ENCODE peak calls at places on chromosomes 6 and 20, in eight cellular contexts. One of them, this sample, is unnamed.

GRCh38 chr20:3785240-3786125 is 1.1 kb downstream of the CENPB start:
- DNase-seq in fibroblast of pulmonary artery: no peak
- DNase-seq in neuronal stem cell: no peak
- DNase-seq in fibroblast of villous mesenchyme: no peak
- DNase-seq in AG10803: peak
- DNase-seq in sigmoid colon: no peak
- DNase-seq in CD8-positive, alpha-beta T cell: no peak
- DNase-seq in psoas muscle: peak
- DNase-seq in this sample: no peak

GRCh38 chr20:63574156-63574828 is at the start of gene HELZ2:
- DNase-seq in fibroblast of pulmonary artery: peak
- DNase-seq in neuronal stem cell: peak
- DNase-seq in fibroblast of villous mesenchyme: peak
- DNase-seq in AG10803: peak
- DNase-seq in sigmoid colon: peak
- DNase-seq in CD8-positive, alpha-beta T cell: peak
- DNase-seq in psoas muscle: peak
- DNase-seq in this sample: no peak

GRCh38 chr20:11522359-11522758 is 395.3 kb upstream of the BTBD3 start:
- DNase-seq in fibroblast of pulmonary artery: no peak
- DNase-seq in neuronal stem cell: no peak
- DNase-seq in fibroblast of villous mesenchyme: no peak
- DNase-seq in AG10803: peak
- DNase-seq in sigmoid colon: no peak
- DNase-seq in CD8-positive, alpha-beta T cell: no peak
- DNase-seq in psoas muscle: no peak
- DNase-seq in this sample: no peak

GRCh38 chr20:49656304-49656703 is 57.4 kb downstream of the B4GALT5 start:
- DNase-seq in fibroblast of pulmonary artery: no peak
- DNase-seq in neuronal stem cell: no peak
- DNase-seq in fibroblast of villous mesenchyme: no peak
- DNase-seq in AG10803: peak
- DNase-seq in sigmoid colon: no peak
- DNase-seq in CD8-positive, alpha-beta T cell: no peak
- DNase-seq in psoas muscle: no peak
- DNase-seq in this sample: no peak

GRCh38 chr6:119717942-119718341 is 368.4 kb upstream of the MAN1A1 start:
- DNase-seq in fibroblast of pulmonary artery: no peak
- DNase-seq in neuronal stem cell: no peak
- DNase-seq in fibroblast of villous mesenchyme: no peak
- DNase-seq in AG10803: no peak
- DNase-seq in sigmoid colon: no peak
- DNase-seq in CD8-positive, alpha-beta T cell: no peak
- DNase-seq in psoas muscle: no peak
- DNase-seq in this sample: no peak

GRCh38 chr6:105021399-105021798 is 64.5 kb downstream of the LIN28B start:
- DNase-seq in fibroblast of pulmonary artery: no peak
- DNase-seq in neuronal stem cell: no peak
- DNase-seq in fibroblast of villous mesenchyme: no peak
- DNase-seq in AG10803: no peak
- DNase-seq in sigmoid colon: no peak
- DNase-seq in CD8-positive, alpha-beta T cell: no peak
- DNase-seq in psoas muscle: no peak
- DNase-seq in this sample: no peak

GRCh38 chr20:41352106-41352505 is 11.5 kb downstream of the LPIN3 start:
- DNase-seq in fibroblast of pulmonary artery: no peak
- DNase-seq in neuronal stem cell: no peak
- DNase-seq in fibroblast of villous mesenchyme: no peak
- DNase-seq in AG10803: no peak
- DNase-seq in sigmoid colon: no peak
- DNase-seq in CD8-positive, alpha-beta T cell: no peak
- DNase-seq in psoas muscle: no peak
- DNase-seq in this sample: no peak

GRCh38 chr6:88105741-88106340 is 58.2 kb downstream of the SPACA1 start:
- DNase-seq in fibroblast of pulmonary artery: no peak
- DNase-seq in neuronal stem cell: no peak
- DNase-seq in fibroblast of villous mesenchyme: no peak
- DNase-seq in AG10803: no peak
- DNase-seq in sigmoid colon: no peak
- DNase-seq in CD8-positive, alpha-beta T cell: no peak
- DNase-seq in psoas muscle: no peak
- DNase-seq in this sample: no peak

GRCh38 chr20:57838670-57839142 is 128.9 kb upstream of the PMEPA1 start:
- DNase-seq in fibroblast of pulmonary artery: no peak
- DNase-seq in neuronal stem cell: no peak
- DNase-seq in fibroblast of villous mesenchyme: no peak
- DNase-seq in AG10803: peak
- DNase-seq in sigmoid colon: no peak
- DNase-seq in CD8-positive, alpha-beta T cell: no peak
- DNase-seq in psoas muscle: no peak
- DNase-seq in this sample: no peak

GRCh38 chr20:17507032-17507431 is 24.1 kb downstream of the BFSP1 start:
- DNase-seq in fibroblast of pulmonary artery: no peak
- DNase-seq in neuronal stem cell: no peak
- DNase-seq in fibroblast of villous mesenchyme: no peak
- DNase-seq in AG10803: no peak
- DNase-seq in sigmoid colon: no peak
- DNase-seq in CD8-positive, alpha-beta T cell: no peak
- DNase-seq in psoas muscle: no peak
- DNase-seq in this sample: no peak

GRCh38 chr20:64246616-64247311 is 8.8 kb upstream of the PCMTD2 start:
- DNase-seq in fibroblast of pulmonary artery: no peak
- DNase-seq in neuronal stem cell: no peak
- DNase-seq in fibroblast of villous mesenchyme: no peak
- DNase-seq in AG10803: no peak
- DNase-seq in sigmoid colon: no peak
- DNase-seq in CD8-positive, alpha-beta T cell: no peak
- DNase-seq in psoas muscle: peak
- DNase-seq in this sample: no peak

GRCh38 chr6:7175463-7175862 is 67.7 kb downstream of the RREB1 start:
- DNase-seq in fibroblast of pulmonary artery: no peak
- DNase-seq in neuronal stem cell: no peak
- DNase-seq in fibroblast of villous mesenchyme: peak
- DNase-seq in AG10803: peak
- DNase-seq in sigmoid colon: no peak
- DNase-seq in CD8-positive, alpha-beta T cell: no peak
- DNase-seq in psoas muscle: no peak
- DNase-seq in this sample: no peak

GRCh38 chr6:54010340-54011276 is 100.6 kb upstream of the MLIP start:
- DNase-seq in fibroblast of pulmonary artery: peak
- DNase-seq in neuronal stem cell: no peak
- DNase-seq in fibroblast of villous mesenchyme: no peak
- DNase-seq in AG10803: peak
- DNase-seq in sigmoid colon: no peak
- DNase-seq in CD8-positive, alpha-beta T cell: no peak
- DNase-seq in psoas muscle: peak
- DNase-seq in this sample: no peak

GRCh38 chr6:36757206-36757605 is 59.6 kb downstream of the RAB44 start:
- DNase-seq in fibroblast of pulmonary artery: no peak
- DNase-seq in neuronal stem cell: no peak
- DNase-seq in fibroblast of villous mesenchyme: no peak
- DNase-seq in AG10803: no peak
- DNase-seq in sigmoid colon: no peak
- DNase-seq in CD8-positive, alpha-beta T cell: no peak
- DNase-seq in psoas muscle: no peak
- DNase-seq in this sample: no peak

GRCh38 chr6:125829433-125829832 is 38.7 kb downstream of the NCOA7 start:
- DNase-seq in fibroblast of pulmonary artery: no peak
- DNase-seq in neuronal stem cell: no peak
- DNase-seq in fibroblast of villous mesenchyme: no peak
- DNase-seq in AG10803: no peak
- DNase-seq in sigmoid colon: no peak
- DNase-seq in CD8-positive, alpha-beta T cell: no peak
- DNase-seq in psoas muscle: no peak
- DNase-seq in this sample: no peak

DNA sequence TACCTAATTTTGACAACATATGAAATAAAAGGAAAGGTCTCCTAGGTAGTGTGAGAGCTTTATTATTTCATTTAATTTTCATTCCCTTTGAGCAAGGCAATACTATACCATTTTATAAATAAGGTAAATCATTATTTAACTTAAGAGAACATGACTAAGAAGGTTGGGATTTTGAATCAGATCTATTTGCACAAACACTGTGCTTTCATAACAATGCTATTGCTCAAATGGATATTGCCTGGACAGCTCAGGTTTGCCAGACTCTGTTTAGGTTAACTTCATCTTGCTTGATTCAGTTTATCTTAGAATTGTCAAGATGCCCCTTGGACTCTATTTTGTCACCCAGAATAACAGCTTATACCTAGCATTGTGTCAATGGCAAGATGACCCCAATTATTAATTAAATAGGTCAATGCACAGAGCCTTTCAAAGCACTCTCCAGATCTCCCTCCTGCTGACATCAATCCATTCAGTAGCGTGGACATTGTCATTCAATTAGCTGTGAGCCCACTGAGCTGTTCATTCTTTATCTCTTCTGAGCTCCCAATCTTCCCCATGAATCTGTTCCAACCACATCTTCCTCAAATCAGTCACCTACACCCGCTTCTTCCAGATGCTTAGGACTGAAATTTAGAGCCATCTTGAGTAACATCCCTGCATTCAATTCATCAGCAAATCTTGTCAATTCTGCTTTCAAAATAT is 42.1 kb upstream of the TMEM30A start:
- DNase-seq in fibroblast of pulmonary artery: peak
- DNase-seq in neuronal stem cell: peak
- DNase-seq in fibroblast of villous mesenchyme: peak
- DNase-seq in AG10803: peak
- DNase-seq in sigmoid colon: no peak
- DNase-seq in CD8-positive, alpha-beta T cell: no peak
- DNase-seq in psoas muscle: no peak
- DNase-seq in this sample: no peak
- H3K4me3 ChIP-seq in fibroblast of pulmonary artery: no peak
- H3K4me3 ChIP-seq in neuronal stem cell: no peak
- H3K4me3 ChIP-seq in fibroblast of villous mesenchyme: no peak
- H3K4me3 ChIP-seq in AG10803: no peak
- H3K4me3 ChIP-seq in sigmoid colon: no peak
- H3K4me3 ChIP-seq in CD8-positive, alpha-beta T cell: no peak
- H3K4me3 ChIP-seq in psoas muscle: no peak
- H3K4me3 ChIP-seq in this sample: no peak

DNA sequence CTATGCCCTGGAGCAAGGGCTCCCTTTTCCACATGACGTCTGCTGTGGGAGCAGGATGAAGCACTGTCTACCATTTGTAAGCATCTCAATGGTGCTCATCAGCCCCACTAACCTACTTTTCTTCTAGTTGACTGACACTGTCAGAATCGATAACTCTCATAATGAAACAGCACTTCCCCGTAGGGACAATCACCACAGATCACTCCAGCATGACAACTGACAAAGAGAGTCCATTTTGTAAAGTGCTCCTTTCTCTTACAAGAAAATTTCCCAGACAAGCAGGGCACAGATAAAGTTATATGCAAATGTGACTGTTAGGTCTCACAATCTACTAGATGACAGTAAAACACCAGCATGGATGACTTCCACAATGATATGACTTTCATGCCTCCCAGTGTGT is 46.4 kb downstream of the HEBP2 start:
- DNase-seq in fibroblast of pulmonary artery: no peak
- DNase-seq in neuronal stem cell: no peak
- DNase-seq in fibroblast of villous mesenchyme: no peak
- DNase-seq in AG10803: no peak
- DNase-seq in sigmoid colon: no peak
- DNase-seq in CD8-positive, alpha-beta T cell: no peak
- DNase-seq in psoas muscle: no peak
- DNase-seq in this sample: no peak
- H3K4me3 ChIP-seq in fibroblast of pulmonary artery: no peak
- H3K4me3 ChIP-seq in neuronal stem cell: no peak
- H3K4me3 ChIP-seq in fibroblast of villous mesenchyme: no peak
- H3K4me3 ChIP-seq in AG10803: no peak
- H3K4me3 ChIP-seq in sigmoid colon: no peak
- H3K4me3 ChIP-seq in CD8-positive, alpha-beta T cell: no peak
- H3K4me3 ChIP-seq in psoas muscle: no peak
- H3K4me3 ChIP-seq in this sample: no peak

GRCh38 chr6:315226-315625 is 22.9 kb downstream of the DUSP22 start:
- DNase-seq in fibroblast of pulmonary artery: no peak
- DNase-seq in neuronal stem cell: no peak
- DNase-seq in fibroblast of villous mesenchyme: no peak
- DNase-seq in AG10803: no peak
- DNase-seq in sigmoid colon: peak
- DNase-seq in CD8-positive, alpha-beta T cell: no peak
- DNase-seq in psoas muscle: no peak
- DNase-seq in this sample: no peak
- H3K4me3 ChIP-seq in fibroblast of pulmonary artery: no peak
- H3K4me3 ChIP-seq in neuronal stem cell: no peak
- H3K4me3 ChIP-seq in fibroblast of villous mesenchyme: no peak
- H3K4me3 ChIP-seq in AG10803: no peak
- H3K4me3 ChIP-seq in sigmoid colon: no peak
- H3K4me3 ChIP-seq in CD8-positive, alpha-beta T cell: no peak
- H3K4me3 ChIP-seq in psoas muscle: no peak
- H3K4me3 ChIP-seq in this sample: no peak

GRCh38 chr6:35317483-35318199 is 20.0 kb downstream of the DEF6 start:
- DNase-seq in fibroblast of pulmonary artery: no peak
- DNase-seq in neuronal stem cell: no peak
- DNase-seq in fibroblast of villous mesenchyme: no peak
- DNase-seq in AG10803: no peak
- DNase-seq in sigmoid colon: no peak
- DNase-seq in CD8-positive, alpha-beta T cell: no peak
- DNase-seq in psoas muscle: no peak
- DNase-seq in this sample: no peak

GRCh38 chr6:35320031-35320410 is 22.3 kb upstream of the PPARD start:
- DNase-seq in fibroblast of pulmonary artery: no peak
- DNase-seq in neuronal stem cell: no peak
- DNase-seq in fibroblast of villous mesenchyme: no peak
- DNase-seq in AG10803: no peak
- DNase-seq in sigmoid colon: no peak
- DNase-seq in CD8-positive, alpha-beta T cell: no peak
- DNase-seq in psoas muscle: no peak
- DNase-seq in this sample: no peak

GRCh38 chr6:35319346-35320030 is 21.9 kb downstream of the DEF6 start:
- DNase-seq in fibroblast of pulmonary artery: no peak
- DNase-seq in neuronal stem cell: no peak
- DNase-seq in fibroblast of villous mesenchyme: no peak
- DNase-seq in AG10803: no peak
- DNase-seq in sigmoid colon: no peak
- DNase-seq in CD8-positive, alpha-beta T cell: no peak
- DNase-seq in psoas muscle: no peak
- DNase-seq in this sample: no peak

GRCh38 chr6:35318845-35319220 is 21.2 kb downstream of the DEF6 start:
- DNase-seq in fibroblast of pulmonary artery: no peak
- DNase-seq in neuronal stem cell: no peak
- DNase-seq in fibroblast of villous mesenchyme: no peak
- DNase-seq in AG10803: no peak
- DNase-seq in sigmoid colon: no peak
- DNase-seq in CD8-positive, alpha-beta T cell: no peak
- DNase-seq in psoas muscle: no peak
- DNase-seq in this sample: no peak

GRCh38 chr6:35318200-35318844 is 20.7 kb downstream of the DEF6 start:
- DNase-seq in fibroblast of pulmonary artery: peak
- DNase-seq in neuronal stem cell: peak
- DNase-seq in fibroblast of villous mesenchyme: peak
- DNase-seq in AG10803: peak
- DNase-seq in sigmoid colon: peak
- DNase-seq in CD8-positive, alpha-beta T cell: no peak
- DNase-seq in psoas muscle: peak
- DNase-seq in this sample: no peak
- H3K4me3 ChIP-seq in fibroblast of pulmonary artery: peak
- H3K4me3 ChIP-seq in neuronal stem cell: peak
- H3K4me3 ChIP-seq in fibroblast of villous mesenchyme: peak
- H3K4me3 ChIP-seq in AG10803: peak
- H3K4me3 ChIP-seq in sigmoid colon: peak
- H3K4me3 ChIP-seq in CD8-positive, alpha-beta T cell: no peak
- H3K4me3 ChIP-seq in psoas muscle: peak
- H3K4me3 ChIP-seq in this sample: peak